ENCODE peak calls at places on chromosomes 11 and 22, in nine cellular contexts. One of them, this sample, is unnamed.

GRCh38 chr11:17077520-17078401 is at the start of gene RPS13:
- DNase-seq in aorta: peak; percentile 98
- DNase-seq in fibroblast of lung: peak; percentile 98
- DNase-seq in thoracic aorta: peak; percentile 90
- DNase-seq in transverse colon: peak; percentile 97
- DNase-seq in heart right ventricle: peak; percentile 94
- DNase-seq in lower lobe of right lung: peak; percentile 97
- DNase-seq in DND-41: peak; percentile 97
- DNase-seq in OCI-LY7: peak; percentile 98
- DNase-seq in this sample: peak; percentile 98

GRCh38 chr11:130522284-130522961 is 74.0 kb downstream of the ADAMTS15 start:
- DNase-seq in aorta: peak; percentile 94
- DNase-seq in fibroblast of lung: peak; percentile 95
- DNase-seq in thoracic aorta: peak; percentile 85
- DNase-seq in transverse colon: peak; percentile 76
- DNase-seq in heart right ventricle: peak; percentile 91
- DNase-seq in lower lobe of right lung: peak; percentile 82
- DNase-seq in DND-41: no peak
- DNase-seq in OCI-LY7: no peak
- DNase-seq in this sample: peak; percentile 33

GRCh38 chr22:19765477-19766234 is 5.1 kb downstream of the TBX1 start:
- DNase-seq in aorta: peak; percentile 70
- DNase-seq in fibroblast of lung: no peak
- DNase-seq in thoracic aorta: no peak
- DNase-seq in transverse colon: no peak
- DNase-seq in heart right ventricle: peak; percentile 37
- DNase-seq in lower lobe of right lung: no peak
- DNase-seq in DND-41: peak; percentile 64
- DNase-seq in OCI-LY7: no peak
- DNase-seq in this sample: no peak

GRCh38 chr11:115500547-115501503 is 3.4 kb downstream of the CADM1 start:
- DNase-seq in aorta: no peak
- DNase-seq in fibroblast of lung: no peak
- DNase-seq in thoracic aorta: no peak
- DNase-seq in transverse colon: no peak
- DNase-seq in heart right ventricle: no peak
- DNase-seq in lower lobe of right lung: no peak
- DNase-seq in DND-41: no peak
- DNase-seq in OCI-LY7: peak; percentile 18
- DNase-seq in this sample: peak; percentile 23

GRCh38 chr11:68989936-68990606 is 9.3 kb upstream of the MRGPRD start:
- DNase-seq in aorta: no peak
- DNase-seq in fibroblast of lung: no peak
- DNase-seq in thoracic aorta: no peak
- DNase-seq in transverse colon: no peak
- DNase-seq in heart right ventricle: no peak
- DNase-seq in lower lobe of right lung: peak; percentile 28
- DNase-seq in DND-41: no peak
- DNase-seq in OCI-LY7: no peak
- DNase-seq in this sample: no peak

GRCh38 chr11:115959098-115959497 is 454.9 kb upstream of the CADM1 start:
- DNase-seq in aorta: no peak
- DNase-seq in fibroblast of lung: peak; percentile 16
- DNase-seq in thoracic aorta: no peak
- DNase-seq in transverse colon: no peak
- DNase-seq in heart right ventricle: no peak
- DNase-seq in lower lobe of right lung: no peak
- DNase-seq in DND-41: no peak
- DNase-seq in OCI-LY7: no peak
- DNase-seq in this sample: no peak

GRCh38 chr11:120339394-120339890 is 3.2 kb downstream of the ARHGEF12 start:
- DNase-seq in aorta: no peak
- DNase-seq in fibroblast of lung: peak; percentile 43
- DNase-seq in thoracic aorta: no peak
- DNase-seq in transverse colon: peak; percentile 38
- DNase-seq in heart right ventricle: peak; percentile 23
- DNase-seq in lower lobe of right lung: no peak
- DNase-seq in DND-41: no peak
- DNase-seq in OCI-LY7: no peak
- DNase-seq in this sample: peak; percentile 35

GRCh38 chr11:131579932-131580387 is 209.5 kb downstream of the NTM start:
- DNase-seq in aorta: no peak
- DNase-seq in fibroblast of lung: peak; percentile 97
- DNase-seq in thoracic aorta: no peak
- DNase-seq in transverse colon: no peak
- DNase-seq in heart right ventricle: no peak
- DNase-seq in lower lobe of right lung: no peak
- DNase-seq in DND-41: peak; percentile 44
- DNase-seq in OCI-LY7: peak; percentile 3
- DNase-seq in this sample: no peak

GRCh38 chr11:64916040-64916847 is 765 bp downstream of the ATG2A start:
- DNase-seq in aorta: peak; percentile 71
- DNase-seq in fibroblast of lung: peak; percentile 20
- DNase-seq in thoracic aorta: no peak
- DNase-seq in transverse colon: peak; percentile 56
- DNase-seq in heart right ventricle: no peak
- DNase-seq in lower lobe of right lung: no peak
- DNase-seq in DND-41: peak; percentile 57
- DNase-seq in OCI-LY7: peak; percentile 48
- DNase-seq in this sample: no peak

GRCh38 chr22:39475337-39475736 is 18.5 kb downstream of the MGAT3 start:
- DNase-seq in aorta: no peak
- DNase-seq in fibroblast of lung: no peak
- DNase-seq in thoracic aorta: no peak
- DNase-seq in transverse colon: no peak
- DNase-seq in heart right ventricle: no peak
- DNase-seq in lower lobe of right lung: no peak
- DNase-seq in DND-41: no peak
- DNase-seq in OCI-LY7: no peak
- DNase-seq in this sample: no peak

GRCh38 chr11:14059491-14059890 is 97.0 kb downstream of the SPON1 start:
- DNase-seq in aorta: no peak
- DNase-seq in fibroblast of lung: no peak
- DNase-seq in thoracic aorta: no peak
- DNase-seq in transverse colon: no peak
- DNase-seq in heart right ventricle: no peak
- DNase-seq in lower lobe of right lung: no peak
- DNase-seq in DND-41: no peak
- DNase-seq in OCI-LY7: no peak
- DNase-seq in this sample: no peak

GRCh38 chr22:43992331-43992821 is 31.7 kb upstream of the PARVB start:
- DNase-seq in aorta: no peak
- DNase-seq in fibroblast of lung: peak; percentile 72
- DNase-seq in thoracic aorta: no peak
- DNase-seq in transverse colon: no peak
- DNase-seq in heart right ventricle: no peak
- DNase-seq in lower lobe of right lung: peak; percentile 45
- DNase-seq in DND-41: no peak
- DNase-seq in OCI-LY7: no peak
- DNase-seq in this sample: no peak

GRCh38 chr22:19802881-19803735 is 42.5 kb downstream of the TBX1 start:
- DNase-seq in aorta: peak; percentile 38
- DNase-seq in fibroblast of lung: no peak
- DNase-seq in thoracic aorta: no peak
- DNase-seq in transverse colon: no peak
- DNase-seq in heart right ventricle: no peak
- DNase-seq in lower lobe of right lung: peak; percentile 37
- DNase-seq in DND-41: no peak
- DNase-seq in OCI-LY7: no peak
- DNase-seq in this sample: no peak

GRCh38 chr11:108654994-108655631 is 9.8 kb upstream of the DDX10 start:
- DNase-seq in aorta: no peak
- DNase-seq in fibroblast of lung: peak; percentile 43
- DNase-seq in thoracic aorta: no peak
- DNase-seq in transverse colon: peak; percentile 47
- DNase-seq in heart right ventricle: no peak
- DNase-seq in lower lobe of right lung: no peak
- DNase-seq in DND-41: peak; percentile 39
- DNase-seq in OCI-LY7: peak; percentile 70
- DNase-seq in this sample: peak; percentile 54

GRCh38 chr11:351411-351810 is 17.9 kb upstream of the B4GALNT4 start:
- DNase-seq in aorta: no peak
- DNase-seq in fibroblast of lung: no peak
- DNase-seq in thoracic aorta: no peak
- DNase-seq in transverse colon: no peak
- DNase-seq in heart right ventricle: no peak
- DNase-seq in lower lobe of right lung: no peak
- DNase-seq in DND-41: no peak
- DNase-seq in OCI-LY7: no peak
- DNase-seq in this sample: no peak
- H3K4me1 ChIP-seq in aorta: no peaks in the 10 kb centered on the region
- H3K4me1 ChIP-seq in fibroblast of lung: peaks cover 8% of the 10 kb centered on the region
- H3K4me1 ChIP-seq in thoracic aorta: peaks cover 18% of the 10 kb centered on the region
- H3K4me1 ChIP-seq in transverse colon: peaks cover 34% of the 10 kb centered on the region
- H3K4me1 ChIP-seq in heart right ventricle: peaks cover 38% of the 10 kb centered on the region
- H3K4me1 ChIP-seq in lower lobe of right lung: peaks cover 32% of the 10 kb centered on the region
- H3K4me1 ChIP-seq in DND-41: peaks cover 24% of the 10 kb centered on the region
- H3K4me1 ChIP-seq in OCI-LY7: peaks cover 77% of the 10 kb centered on the region
- H3K4me1 ChIP-seq in this sample: no peaks in the 10 kb centered on the region

DNA sequence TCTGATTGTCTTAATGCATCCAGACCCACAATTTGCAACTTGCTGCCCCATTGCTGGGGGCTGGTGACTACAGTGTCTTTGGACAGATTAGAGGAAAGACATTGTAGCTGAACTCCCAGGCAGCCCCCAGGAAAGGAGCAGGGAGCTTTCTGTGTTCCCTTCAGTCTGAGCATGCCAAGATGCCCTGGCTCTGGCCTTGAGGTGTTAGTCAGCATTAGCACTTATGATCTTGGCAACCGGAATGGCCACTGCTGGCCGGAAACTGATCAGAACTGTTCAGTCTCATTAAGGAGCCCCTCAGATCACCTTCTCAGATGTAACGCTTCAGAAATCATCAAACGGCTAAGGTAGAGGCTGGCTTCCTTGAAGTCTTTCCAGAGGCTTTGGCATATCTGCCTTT is 195.2 kb downstream of the NAV2 start:
- DNase-seq in aorta: no peak
- DNase-seq in fibroblast of lung: peak; percentile 44
- DNase-seq in thoracic aorta: no peak
- DNase-seq in transverse colon: no peak
- DNase-seq in heart right ventricle: no peak
- DNase-seq in lower lobe of right lung: no peak
- DNase-seq in DND-41: no peak
- DNase-seq in OCI-LY7: no peak
- DNase-seq in this sample: no peak
- H3K9me3 ChIP-seq in aorta: no peaks in the 10 kb centered on the region
- H3K9me3 ChIP-seq in fibroblast of lung: no peaks in the 10 kb centered on the region
- H3K9me3 ChIP-seq in thoracic aorta: no peaks in the 10 kb centered on the region
- H3K9me3 ChIP-seq in transverse colon: no peaks in the 10 kb centered on the region
- H3K9me3 ChIP-seq in heart right ventricle: no peaks in the 10 kb centered on the region
- H3K9me3 ChIP-seq in lower lobe of right lung: no peaks in the 10 kb centered on the region
- H3K9me3 ChIP-seq in DND-41: no peaks in the 10 kb centered on the region
- H3K9me3 ChIP-seq in OCI-LY7: no peaks in the 10 kb centered on the region
- H3K9me3 ChIP-seq in this sample: no peaks in the 10 kb centered on the region

GRCh38 chr11:125516266-125516665 is 20.2 kb upstream of the FEZ1 start:
- DNase-seq in aorta: no peak
- DNase-seq in fibroblast of lung: no peak
- DNase-seq in thoracic aorta: no peak
- DNase-seq in transverse colon: no peak
- DNase-seq in heart right ventricle: no peak
- DNase-seq in lower lobe of right lung: no peak
- DNase-seq in DND-41: no peak
- DNase-seq in OCI-LY7: no peak
- DNase-seq in this sample: no peak

GRCh38 chr11:125515102-125515439 is 19.0 kb upstream of the FEZ1 start:
- DNase-seq in aorta: no peak
- DNase-seq in fibroblast of lung: no peak
- DNase-seq in thoracic aorta: no peak
- DNase-seq in transverse colon: no peak
- DNase-seq in heart right ventricle: no peak
- DNase-seq in lower lobe of right lung: no peak
- DNase-seq in DND-41: no peak
- DNase-seq in OCI-LY7: no peak
- DNase-seq in this sample: no peak

GRCh38 chr11:125514336-125515101 is 18.5 kb upstream of the FEZ1 start:
- DNase-seq in aorta: peak; percentile 66
- DNase-seq in fibroblast of lung: peak; percentile 86
- DNase-seq in thoracic aorta: no peak
- DNase-seq in transverse colon: peak; percentile 41
- DNase-seq in heart right ventricle: no peak
- DNase-seq in lower lobe of right lung: no peak
- DNase-seq in DND-41: peak; percentile 65
- DNase-seq in OCI-LY7: peak; percentile 40
- DNase-seq in this sample: no peak

GRCh38 chr11:125519865-125520834 is 24.1 kb upstream of the FEZ1 start:
- DNase-seq in aorta: no peak
- DNase-seq in fibroblast of lung: no peak
- DNase-seq in thoracic aorta: no peak
- DNase-seq in transverse colon: no peak
- DNase-seq in heart right ventricle: no peak
- DNase-seq in lower lobe of right lung: no peak
- DNase-seq in DND-41: no peak
- DNase-seq in OCI-LY7: no peak
- DNase-seq in this sample: no peak

GRCh38 chr11:125517116-125517804 is 21.2 kb upstream of the FEZ1 start:
- DNase-seq in aorta: no peak
- DNase-seq in fibroblast of lung: peak; percentile 93
- DNase-seq in thoracic aorta: no peak
- DNase-seq in transverse colon: no peak
- DNase-seq in heart right ventricle: no peak
- DNase-seq in lower lobe of right lung: no peak
- DNase-seq in DND-41: peak; percentile 20
- DNase-seq in OCI-LY7: no peak
- DNase-seq in this sample: no peak
- H3K4me3 ChIP-seq in aorta: no peak overlapping the region
- H3K4me3 ChIP-seq in fibroblast of lung: peak overlapping the region; percentile 41
- H3K4me3 ChIP-seq in thoracic aorta: peak overlapping the region; percentile 31
- H3K4me3 ChIP-seq in transverse colon: no peak overlapping the region
- H3K4me3 ChIP-seq in heart right ventricle: peak overlapping the region; percentile 30
- H3K4me3 ChIP-seq in lower lobe of right lung: no peak overlapping the region
- H3K4me3 ChIP-seq in DND-41: no peak overlapping the region
- H3K4me3 ChIP-seq in OCI-LY7: no peak overlapping the region
- H3K4me3 ChIP-seq in this sample: no peak overlapping the region

GRCh38 chr11:45209480-45209879 is 63.0 kb downstream of the PRDM11 start:
- DNase-seq in aorta: no peak
- DNase-seq in fibroblast of lung: no peak
- DNase-seq in thoracic aorta: no peak
- DNase-seq in transverse colon: no peak
- DNase-seq in heart right ventricle: no peak
- DNase-seq in lower lobe of right lung: no peak
- DNase-seq in DND-41: no peak
- DNase-seq in OCI-LY7: no peak
- DNase-seq in this sample: no peak

GRCh38 chr11:45205978-45206377 is 59.5 kb downstream of the PRDM11 start:
- DNase-seq in aorta: no peak
- DNase-seq in fibroblast of lung: no peak
- DNase-seq in thoracic aorta: no peak
- DNase-seq in transverse colon: no peak
- DNase-seq in heart right ventricle: no peak
- DNase-seq in lower lobe of right lung: no peak
- DNase-seq in DND-41: no peak
- DNase-seq in OCI-LY7: no peak
- DNase-seq in this sample: no peak

GRCh38 chr11:45209000-45209399 is 62.6 kb downstream of the PRDM11 start:
- DNase-seq in aorta: no peak
- DNase-seq in fibroblast of lung: no peak
- DNase-seq in thoracic aorta: no peak
- DNase-seq in transverse colon: no peak
- DNase-seq in heart right ventricle: no peak
- DNase-seq in lower lobe of right lung: no peak
- DNase-seq in DND-41: no peak
- DNase-seq in OCI-LY7: no peak
- DNase-seq in this sample: no peak

GRCh38 chr11:45208135-45208534 is 61.7 kb downstream of the PRDM11 start:
- DNase-seq in aorta: no peak
- DNase-seq in fibroblast of lung: no peak
- DNase-seq in thoracic aorta: no peak
- DNase-seq in transverse colon: no peak
- DNase-seq in heart right ventricle: no peak
- DNase-seq in lower lobe of right lung: no peak
- DNase-seq in DND-41: no peak
- DNase-seq in OCI-LY7: no peak
- DNase-seq in this sample: peak; percentile 36

GRCh38 chr11:45204761-45205160 is 58.3 kb downstream of the PRDM11 start:
- DNase-seq in aorta: no peak
- DNase-seq in fibroblast of lung: no peak
- DNase-seq in thoracic aorta: no peak
- DNase-seq in transverse colon: no peak
- DNase-seq in heart right ventricle: no peak
- DNase-seq in lower lobe of right lung: no peak
- DNase-seq in DND-41: no peak
- DNase-seq in OCI-LY7: no peak
- DNase-seq in this sample: no peak
- H3K4me1 ChIP-seq in aorta: no peaks in the 10 kb centered on the region
- H3K4me1 ChIP-seq in fibroblast of lung: no peaks in the 10 kb centered on the region
- H3K4me1 ChIP-seq in thoracic aorta: peaks cover 23% of the 10 kb centered on the region
- H3K4me1 ChIP-seq in transverse colon: peaks cover 20% of the 10 kb centered on the region
- H3K4me1 ChIP-seq in heart right ventricle: peaks cover 20% of the 10 kb centered on the region
- H3K4me1 ChIP-seq in lower lobe of right lung: peaks cover 15% of the 10 kb centered on the region
- H3K4me1 ChIP-seq in DND-41: no peaks in the 10 kb centered on the region
- H3K4me1 ChIP-seq in OCI-LY7: no peaks in the 10 kb centered on the region
- H3K4me1 ChIP-seq in this sample: peaks cover 9% of the 10 kb centered on the region